ENCODE peak calls at places on chromosomes 4 and X, in six cellular contexts. Z is lung microvascular endothelial cell, U is breast epithelium, K is anterior cingulate cortex, M is hippocampal formation, R is GM23338. P is an unnamed sample.

GRCh38 chr4:114519368-114519767 is 79.2 kb upstream of the UGT8 start:
- DNase-seq in U (no peak), M (no peak), R (no peak), Z (no peak), K (no peak), P (no peak)

GRCh38 chr4:12957108-12957507 is 527.0 kb downstream of the RAB28 start:
- DNase-seq in R (no peak), U (no peak), Z (no peak), K (no peak), M (no peak), P (no peak)

GRCh38 chrX:37995428-37995827 is 10.9 kb upstream of the SYTL5 start:
- DNase-seq in Z (no peak), U (no peak), R (peak), K (no peak), M (no peak), P (no peak)

GRCh38 chr4:133498149-133498548 is 349.1 kb downstream of the PCDH10 start:
- DNase-seq in Z (no peak), K (no peak), U (no peak), R (no peak), M (no peak), P (no peak)

GRCh38 chrX:18755651-18756050 is 48.2 kb downstream of the PPEF1 start:
- DNase-seq in Z (peak), M (no peak), U (no peak), R (no peak), K (no peak), P (no peak)

GRCh38 chr4:140238353-140239041 is 84.5 kb upstream of the MAML3 start:
- DNase-seq in K (peak), M (peak), R (peak), U (peak), Z (no peak), P (peak)

GRCh38 chr4:23441670-23442069 is 448.2 kb downstream of the PPARGC1A start:
- DNase-seq in Z (no peak), K (no peak), M (no peak), R (no peak), U (no peak), P (no peak)

GRCh38 chr4:185993328-185993973 is 75.5 kb upstream of the TLR3 start:
- DNase-seq in K (no peak), U (no peak), R (no peak), Z (peak), M (no peak), P (no peak)

GRCh38 chrX:1582686-1583437 is 8.5 kb upstream of the AKAP17A start:
- DNase-seq in K (no peak), U (no peak), Z (peak), R (peak), M (no peak), P (no peak)

GRCh38 chr4:168797176-168797575 is 212.9 kb downstream of the CBR4 start:
- DNase-seq in K (no peak), R (no peak), U (no peak), Z (peak), M (no peak), P (no peak)

GRCh38 chr4:48331577-48332340 is 9.6 kb upstream of the SLAIN2 start:
- DNase-seq in K (no peak), Z (no peak), U (no peak), M (no peak), R (no peak), P (no peak)

GRCh38 chr4:95732061-95732460 is 107.8 kb upstream of the PDHA2 start:
- DNase-seq in U (no peak), M (no peak), K (no peak), Z (no peak), R (no peak), P (peak)

GRCh38 chr4:110371016-110371795 is 104.7 kb upstream of the ENPEP start:
- DNase-seq in M (no peak), Z (no peak), U (no peak), K (no peak), R (no peak), P (no peak)